ENCODE peak calls at places on chromosomes 11 and 22, in six cellular contexts. K is tibial artery; V is CD4-positive, alpha-beta T cell; L is AG04450; R is spleen; Y is heart left ventricle. F is an unnamed sample. For H3K9me3, the result is how much of the 10 kb centered on the place peaks cover.

GRCh38 chr22:23215294-23216204 is 35.2 kb downstream of the BCR start:
- DNase-seq in R (peak), K (peak), Y (no peak), V (no peak), L (no peak), F (no peak)

GRCh38 chr11:69304258-69304657 is 10.3 kb downstream of the MYEOV start:
- DNase-seq in L (no peak), Y (no peak), K (no peak), V (no peak), R (no peak), F (no peak)

GRCh38 chr11:75462117-75462653 is 29.2 kb upstream of the KLHL35 start:
- DNase-seq in K (no peak), V (no peak), Y (no peak), R (no peak), L (no peak), F (no peak)

GRCh38 chr22:27269751-27270586 is 531.6 kb downstream of the MN1 start:
- DNase-seq in L (no peak), K (no peak), R (no peak), Y (no peak), V (no peak), F (no peak)

GRCh38 chr11:82811369-82811768 is 77.7 kb upstream of the FAM181B start:
- DNase-seq in K (no peak), R (no peak), L (no peak), Y (no peak), V (no peak), F (no peak)

GRCh38 chr11:134500621-134501020 is 88.6 kb upstream of the B3GAT1 start:
- DNase-seq in R (no peak), V (no peak), K (no peak), L (no peak), Y (no peak), F (no peak)

GRCh38 chr22:36411589-36412258 is 24.0 kb upstream of the MYH9 start:
- DNase-seq in K (no peak), V (no peak), R (no peak), L (no peak), Y (no peak), F (no peak)

GRCh38 chr22:41429232-41429945 is 17.2 kb downstream of the TOB2 start:
- DNase-seq in Y (no peak), K (no peak), L (no peak), V (no peak), R (no peak), F (no peak)

GRCh38 chr22:17043521-17043920 is 35.5 kb upstream of the GAB4 start:
- DNase-seq in K (no peak), R (no peak), V (no peak), Y (no peak), L (no peak), F (no peak)

GRCh38 chr11:92540113-92540512 is 315.5 kb downstream of the FAT3 start:
- DNase-seq in K (no peak), Y (no peak), R (no peak), V (no peak), L (no peak), F (no peak)

GRCh38 chr11:131583823-131584222 is 213.4 kb downstream of the NTM start:
- DNase-seq in V (no peak), R (no peak), Y (no peak), L (no peak), K (no peak), F (no peak)

GRCh38 chr11:80524330-80524729 is 1083.5 kb upstream of the TENM4 start:
- DNase-seq in L (no peak), K (no peak), V (no peak), R (no peak), Y (no peak), F (no peak)

GRCh38 chr22:35581023-35581413 is 36.1 kb downstream of the MB start:
- DNase-seq in R (no peak), L (no peak), V (no peak), Y (no peak), K (no peak), F (no peak)

GRCh38 chr22:17726561-17727243 is 47.6 kb downstream of the BID start:
- DNase-seq in K (no peak), V (no peak), Y (peak), L (peak), R (no peak), F (no peak)

GRCh38 chr22:26109686-26110315 is 59.5 kb upstream of the SEZ6L start:
- DNase-seq in K (no peak), L (no peak), Y (no peak), V (no peak), R (no peak), F (no peak)

GRCh38 chr11:9687736-9688494 is 24.0 kb downstream of the SWAP70 start:
- DNase-seq in L (no peak), Y (no peak), R (no peak), V (no peak), K (no peak), F (no peak)

GRCh38 chr11:130576146-130576545 is 127.7 kb downstream of the ADAMTS15 start:
- DNase-seq in R (no peak), K (no peak), V (no peak), L (no peak), Y (no peak), F (no peak)

GRCh38 chr11:66188580-66188979 is 79.9 kb upstream of the RAB1B start:
- DNase-seq in K (no peak), L (peak), V (no peak), R (no peak), Y (no peak), F (no peak)

GRCh38 chr11:59186130-59186594 is 14.2 kb downstream of the DTX4 start:
- DNase-seq in Y (no peak), V (peak), L (no peak), R (no peak), K (no peak), F (no peak)

GRCh38 chr11:2678396-2678795 is 21.4 kb downstream of the KCNQ1OT1 start:
- DNase-seq in R (no peak), Y (no peak), V (no peak), K (no peak), L (no peak), F (no peak)

GRCh38 chr11:94751806-94752205 is 16.4 kb upstream of the AMOTL1 start:
- DNase-seq in R (no peak), V (no peak), L (no peak), Y (no peak), K (no peak), F (no peak)

GRCh38 chr11:131770801-131771200 is 400.4 kb downstream of the NTM start:
- DNase-seq in L (no peak), R (no peak), K (no peak), Y (no peak), V (no peak), F (no peak)

GRCh38 chr22:26182723-26183122 is 13.5 kb downstream of the SEZ6L start:
- DNase-seq in V (no peak), Y (no peak), K (no peak), R (no peak), L (no peak), F (no peak)

GRCh38 chr11:72613977-72614376 is 60.2 kb downstream of the PDE2A start:
- DNase-seq in K (peak), V (no peak), L (no peak), R (peak), Y (peak), F (peak)

GRCh38 chr11:14542384-14542783 is 22.2 kb upstream of the PSMA1 start:
- DNase-seq in V (no peak), Y (no peak), L (no peak), K (no peak), R (no peak), F (no peak)

GRCh38 chr22:41240377-41241132 is at the start of gene CHADL:
- DNase-seq in Y (peak), L (no peak), R (no peak), V (no peak), K (no peak), F (no peak)

GRCh38 chr22:39519681-39520053 is 695 bp upstream of the ATF4 start:
- DNase-seq in Y (peak), K (peak), L (no peak), R (no peak), V (no peak), F (no peak)

GRCh38 chr11:113253406-113253805 is 61.0 kb upstream of the TTC12 start:
- DNase-seq in R (no peak), K (no peak), Y (no peak), L (no peak), V (no peak), F (no peak)

GRCh38 chr11:125063429-125064043 is 431 bp downstream of the SLC37A2 start:
- DNase-seq in L (no peak), R (peak), K (no peak), V (no peak), Y (no peak), F (no peak)

GRCh38 chr11:116918925-116919653 is 81.7 kb upstream of the APOA1 start:
- DNase-seq in Y (no peak), V (no peak), K (no peak), R (no peak), L (no peak), F (no peak)

GRCh38 chr11:26276798-26277424 is 55.0 kb upstream of the ANO3 start:
- DNase-seq in Y (peak), K (peak), R (no peak), L (peak), V (no peak), F (no peak)

GRCh38 chr11:86162257-86162656 is 82.3 kb upstream of the EED start:
- DNase-seq in K (peak), R (no peak), Y (peak), L (peak), V (no peak), F (no peak)

GRCh38 chr22:41966607-41967240 is 2.5 kb upstream of the SEPTIN3 start:
- DNase-seq in K (peak), V (peak), L (peak), R (no peak), Y (no peak), F (no peak)

GRCh38 chr11:116225236-116225635 is 547.6 kb downstream of the BUD13 start:
- DNase-seq in R (no peak), K (no peak), L (no peak), V (no peak), Y (no peak), F (no peak)

GRCh38 chr11:9752091-9752490 is 88.2 kb downstream of the SWAP70 start:
- DNase-seq in L (no peak), V (no peak), Y (no peak), K (no peak), R (no peak), F (no peak)

DNA sequence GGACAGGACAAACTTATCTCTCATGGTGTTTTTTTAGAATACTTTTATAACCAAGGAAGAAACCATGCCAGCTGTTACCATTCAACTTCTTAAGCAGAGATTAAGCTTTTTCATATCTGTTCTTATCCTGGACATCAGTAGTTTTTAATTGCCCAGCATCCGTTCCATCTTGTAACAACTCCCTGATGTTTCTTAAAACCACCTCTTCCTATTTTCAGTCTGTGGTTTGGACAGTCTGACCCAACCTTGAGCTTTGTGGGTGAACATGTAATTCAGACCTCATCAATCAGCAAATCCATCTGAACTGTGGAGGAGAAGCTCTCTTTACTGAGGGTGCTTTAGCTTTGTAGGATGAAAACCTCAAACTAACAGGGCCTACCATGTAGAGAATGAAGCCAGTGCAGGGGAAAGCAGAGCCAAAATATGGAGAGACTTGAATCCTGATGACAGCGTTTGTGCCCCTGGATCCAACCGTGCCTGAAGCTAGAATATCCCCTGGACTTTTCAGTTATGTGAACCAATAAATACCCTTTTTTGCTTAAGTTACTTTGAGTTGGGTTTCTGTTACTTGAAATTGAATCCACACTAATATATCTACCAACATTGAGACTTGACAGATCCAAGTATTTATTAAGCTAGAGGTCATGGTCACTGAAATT is 9.4 kb downstream of the TUG1 start:
- DNase-seq in R (no peak), K (no peak), L (no peak), Y (no peak), V (no peak), F (no peak)
- H3K9me3 ChIP-seq in R (half or more), K (half or more), L (under half), Y (half or more), V (half or more), F (under half)

DNA sequence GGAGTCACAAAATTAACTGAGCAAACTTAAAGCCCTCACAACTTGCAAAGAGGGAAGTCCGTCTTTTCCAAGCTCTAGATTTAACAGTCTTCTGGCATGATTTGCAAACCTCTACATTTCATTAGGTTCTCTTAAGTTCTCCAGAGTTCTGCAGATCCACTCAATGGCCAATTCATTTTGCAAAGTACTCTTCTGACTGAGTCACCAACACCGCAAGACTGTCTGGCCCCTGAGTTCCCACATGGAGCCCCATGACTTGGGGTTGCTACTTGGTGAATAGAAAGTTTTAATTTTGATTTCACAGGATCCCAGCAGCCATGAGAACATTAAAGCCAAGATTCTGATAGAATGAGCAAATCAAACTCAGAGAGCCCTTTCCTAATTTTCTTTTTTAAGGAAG is 134.5 kb downstream of the PLEKHA7 start:
- DNase-seq in Y (no peak), R (no peak), V (no peak), L (no peak), K (no peak), F (no peak)
- H3K27ac ChIP-seq in Y (peak), R (no peak), V (no peak), L (no peak), K (no peak), F (peak)

DNA sequence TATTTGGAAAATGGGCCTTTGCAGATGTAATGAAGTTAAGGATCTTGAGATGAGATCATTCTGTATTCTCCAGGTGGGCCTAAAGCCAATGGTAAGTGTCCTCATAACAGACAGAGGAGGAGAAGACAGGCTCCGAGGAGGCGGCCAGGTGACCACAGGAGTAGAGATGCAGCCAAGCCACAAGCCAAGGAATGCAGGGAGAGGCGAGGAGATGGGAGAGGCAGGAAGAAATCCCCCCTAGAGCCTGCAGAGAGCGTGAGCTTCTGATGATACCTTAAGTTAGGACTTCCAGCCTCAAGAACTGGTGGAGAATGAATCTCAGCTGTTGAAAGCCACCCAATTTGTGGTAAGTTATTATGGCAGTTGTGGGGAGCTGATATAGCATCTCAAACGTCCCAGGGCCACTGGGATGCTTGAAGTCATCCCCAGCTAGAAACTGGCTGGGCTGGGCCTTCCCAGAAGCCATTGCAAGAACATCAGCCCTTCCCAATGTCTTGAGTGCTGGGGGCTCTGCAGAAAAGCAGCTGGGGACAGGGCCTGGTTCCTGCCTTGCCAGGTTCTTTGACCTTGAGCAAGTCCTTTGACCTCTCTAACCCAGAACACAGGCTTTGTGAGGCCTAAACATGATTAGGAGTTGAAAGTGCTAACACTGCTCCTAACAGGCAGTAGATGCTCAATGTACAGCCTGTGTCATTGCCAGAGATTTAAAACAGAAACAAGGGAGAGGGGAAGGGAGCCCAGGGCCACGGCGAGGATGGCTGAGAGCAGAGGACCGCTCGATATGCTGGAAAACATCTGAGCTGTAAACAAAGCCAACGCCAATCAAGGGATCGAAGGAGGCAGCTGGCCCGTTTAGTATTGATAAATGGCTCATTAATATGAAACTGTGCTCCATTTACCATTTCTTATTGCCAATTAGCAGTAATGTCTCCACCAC is 632.3 kb downstream of the TBC1D22A start:
- DNase-seq in K (no peak), L (no peak), V (no peak), R (peak), Y (no peak), F (no peak)
- H3K9me3 ChIP-seq in K (under half), L (under half), V (under half), R (under half), Y (under half), F (under half)

DNA sequence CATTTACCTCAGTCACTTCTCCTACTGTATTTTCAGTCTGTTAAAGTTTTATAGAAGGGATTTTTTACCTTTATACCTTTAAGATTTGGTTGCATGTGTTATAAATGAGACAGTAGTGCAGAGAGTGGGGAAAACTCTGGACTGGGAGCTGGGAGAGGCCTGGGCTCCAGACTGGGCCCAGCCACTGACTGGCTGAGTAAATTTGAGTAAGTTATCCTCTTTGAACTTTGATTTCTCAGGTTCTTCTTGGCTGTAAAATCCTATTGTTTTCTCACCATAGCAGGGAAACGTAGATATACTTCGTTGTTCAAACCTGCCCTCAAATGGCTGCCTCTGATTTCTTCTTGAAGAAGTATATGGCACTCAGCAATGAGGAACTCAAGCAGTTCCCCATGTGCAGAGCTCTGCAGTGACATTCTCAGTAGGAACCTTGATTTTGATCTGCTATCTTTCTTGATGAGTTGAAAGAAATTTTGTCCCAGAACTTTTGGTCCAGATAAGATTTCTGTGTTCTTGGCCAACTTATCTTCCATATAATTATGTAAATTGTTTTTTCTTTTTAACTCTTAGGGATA is 8.7 kb downstream of the BMAL1 start:
- DNase-seq in K (no peak), R (no peak), Y (no peak), V (no peak), L (no peak), F (no peak)
- H3K27ac ChIP-seq in K (no peak), R (no peak), Y (no peak), V (no peak), L (no peak), F (no peak)

DNA sequence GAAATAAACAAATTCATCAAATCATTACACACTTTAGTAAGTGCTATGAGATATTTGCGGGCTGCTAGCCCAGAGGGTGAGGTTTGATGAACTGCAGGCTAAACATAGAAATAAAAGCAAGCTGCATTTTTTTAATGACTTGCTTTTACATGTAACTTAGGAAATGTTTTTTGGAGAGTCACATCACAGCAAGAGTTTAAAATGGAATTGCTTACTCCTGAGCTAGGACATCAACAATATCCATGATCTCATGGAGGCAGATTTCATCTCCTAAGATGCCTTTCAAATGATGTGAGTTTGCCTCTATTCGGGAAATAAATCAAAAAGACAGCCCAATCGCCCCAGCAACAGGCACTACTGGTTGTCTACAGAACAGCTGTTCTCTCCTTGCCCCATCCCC is 73.4 kb upstream of the CD44 start:
- DNase-seq in Y (no peak), V (no peak), L (no peak), K (no peak), R (no peak), F (no peak)
- H3K9me3 ChIP-seq in Y (under half), V (under half), L (under half), K (under half), R (under half), F (under half)

DNA sequence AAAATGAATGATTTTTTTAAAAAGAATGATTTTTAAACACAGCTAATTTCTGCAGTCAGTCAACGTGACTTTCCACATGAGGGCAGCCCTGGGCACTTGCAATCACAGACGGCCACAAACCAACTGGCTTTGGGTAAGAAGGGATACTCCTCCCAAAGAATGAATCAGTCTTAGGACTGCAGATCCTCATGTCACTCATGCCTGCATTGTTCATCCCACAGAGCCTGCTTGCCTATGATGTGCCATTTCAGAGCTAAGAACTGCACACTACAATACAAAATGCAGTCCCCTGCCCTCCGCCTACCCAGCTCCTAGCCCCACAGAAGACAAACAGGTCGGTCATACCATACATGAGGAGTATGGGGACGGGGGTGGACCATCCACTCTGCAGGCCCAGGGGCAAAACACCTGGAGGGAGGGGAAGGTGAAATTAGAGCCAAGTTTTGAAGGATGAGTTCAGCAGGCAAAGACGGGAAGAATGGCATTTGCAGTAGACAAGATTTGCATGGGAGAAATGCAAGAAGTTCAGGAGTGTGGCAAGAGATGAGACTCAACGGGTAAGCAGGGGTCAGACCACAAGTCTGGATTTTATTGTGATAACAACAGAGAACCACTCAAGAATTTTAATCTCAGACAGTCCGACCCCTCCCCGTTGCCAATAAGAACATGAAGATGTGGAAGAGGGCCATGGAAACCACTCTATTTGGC is 24.7 kb downstream of the PACSIN2 start:
- DNase-seq in Y (no peak), L (no peak), K (no peak), R (no peak), V (no peak), F (no peak)
- H3K27ac ChIP-seq in Y (no peak), L (peak), K (peak), R (no peak), V (no peak), F (peak)

F was measured in esophagus squamous epithelium.